ENCODE peak calls at places on chromosomes 4 and X, in seven cellular contexts. E, B, P, K, G, Z and L are unnamed samples.

GRCh38 chr4:168710353-168710946 is 213.6 kb downstream of the PALLD start:
- DNase-seq in E (peak; percentile 83), B (peak; percentile 79), P (peak; percentile 22), K (no peak), G (no peak), Z (no peak), L (peak; percentile 89)

GRCh38 chr4:98092833-98093439 is 50.3 kb downstream of the STPG2 start:
- DNase-seq in E (peak; percentile 34), B (peak; percentile 2), P (no peak), K (no peak), G (no peak), Z (no peak), L (peak; percentile 8)

GRCh38 chrX:48715066-48715465 is 18.5 kb downstream of the SUV39H1 start:
- DNase-seq in E (peak; percentile 26), B (peak; percentile 58), P (no peak), K (no peak), G (no peak), Z (no peak), L (peak; percentile 47)

GRCh38 chrX:101602077-101602476 is 15.7 kb downstream of the ARMCX6 start:
- DNase-seq in E (peak; percentile 13), B (peak; percentile 62), P (no peak), K (no peak), G (no peak), Z (no peak), L (peak; percentile 78)

GRCh38 chr4:107740381-107740780 is 20.3 kb upstream of the PAPSS1 start:
- DNase-seq in E (peak; percentile 51), B (peak; percentile 9), P (no peak), K (no peak), G (no peak), Z (no peak), L (no peak)

GRCh38 chr4:127284236-127284635 is 348.5 kb upstream of the INTU start:
- DNase-seq in E (peak; percentile 5), B (no peak), P (no peak), K (no peak), G (no peak), Z (no peak), L (peak; percentile 2)

GRCh38 chr4:153022233-153022632 is 86.1 kb downstream of the FHDC1 start:
- DNase-seq in E (no peak), B (no peak), P (no peak), K (no peak), G (no peak), Z (peak; percentile 58), L (no peak)

GRCh38 chr4:159673221-159673620 is 570.3 kb downstream of the RAPGEF2 start:
- DNase-seq in E (no peak), B (no peak), P (no peak), K (no peak), G (no peak), Z (no peak), L (no peak)

GRCh38 chr4:128306992-128307581 is 19.5 kb upstream of the PGRMC2 start:
- DNase-seq in E (no peak), B (no peak), P (no peak), K (no peak), G (no peak), Z (no peak), L (no peak)

GRCh38 chr4:167964766-167965373 is 127.5 kb upstream of the ANXA10 start:
- DNase-seq in E (no peak), B (no peak), P (no peak), K (no peak), G (no peak), Z (no peak), L (no peak)

GRCh38 chr4:145619639-145619996 is 433 bp downstream of the MMAA start:
- DNase-seq in E (peak; percentile 61), B (peak; percentile 57), P (peak; percentile 70), K (no peak), G (peak; percentile 37), Z (peak; percentile 76), L (peak; percentile 59)

GRCh38 chrX:56498756-56499155 is 64.7 kb upstream of the UBQLN2 start:
- DNase-seq in E (no peak), B (no peak), P (no peak), K (no peak), G (no peak), Z (no peak), L (no peak)

GRCh38 chrX:115234220-115234557 is 293 bp upstream of the LRCH2 start:
- DNase-seq in E (no peak), B (no peak), P (no peak), K (no peak), G (no peak), Z (no peak), L (peak; percentile 56)

GRCh38 chrX:22246620-22247019 is 26.1 kb upstream of the CBLL2 start:
- DNase-seq in E (no peak), B (peak; percentile 23), P (no peak), K (no peak), G (no peak), Z (no peak), L (peak; percentile 2)

GRCh38 chr4:883377-884095 is 48.6 kb downstream of the GAK start:
- DNase-seq in E (no peak), B (no peak), P (no peak), K (no peak), G (no peak), Z (no peak), L (no peak)

GRCh38 chrX:139448996-139449395 is 81.5 kb upstream of the F9 start:
- DNase-seq in E (no peak), B (no peak), P (no peak), K (no peak), G (no peak), Z (no peak), L (no peak)

GRCh38 chrX:153305941-153306464 is 15.6 kb downstream of the PNMA6F start:
- DNase-seq in E (no peak), B (no peak), P (no peak), K (no peak), G (no peak), Z (no peak), L (no peak)

GRCh38 chrX:21373001-21373400 is 1.2 kb upstream of the CNKSR2 start:
- DNase-seq in E (no peak), B (no peak), P (no peak), K (no peak), G (no peak), Z (no peak), L (no peak)

GRCh38 chr4:151781026-151781425 is 20.2 kb upstream of the GATB start:
- DNase-seq in E (no peak), B (no peak), P (no peak), K (no peak), G (no peak), Z (no peak), L (no peak)

GRCh38 chrX:43822015-43822414 is 60.2 kb downstream of the MAOB start:
- DNase-seq in E (no peak), B (peak; percentile 33), P (no peak), K (no peak), G (no peak), Z (no peak), L (peak; percentile 47)

GRCh38 chrX:119425050-119425449 is 25.9 kb downstream of the SLC25A43 start:
- DNase-seq in E (no peak), B (no peak), P (no peak), K (no peak), G (no peak), Z (peak; percentile 38), L (no peak)

GRCh38 chrX:42220083-42220482 is 296.7 kb upstream of the CASK start:
- DNase-seq in E (no peak), B (no peak), P (no peak), K (no peak), G (no peak), Z (peak; percentile 85), L (no peak)

GRCh38 chr4:7172508-7172907 is 19.8 kb upstream of the SORCS2 start:
- DNase-seq in E (no peak), B (no peak), P (no peak), K (no peak), G (no peak), Z (no peak), L (no peak)

GRCh38 chr4:140133576-140133975 is 20.4 kb downstream of the MAML3 start:
- DNase-seq in E (no peak), B (peak; percentile 59), P (no peak), K (no peak), G (no peak), Z (no peak), L (no peak)

GRCh38 chr4:99617374-99617773 is 40.3 kb downstream of the C4orf54 start:
- DNase-seq in E (no peak), B (no peak), P (no peak), K (no peak), G (no peak), Z (no peak), L (peak; percentile 1)

GRCh38 chr4:123819362-123820035 is 422.9 kb downstream of the SPRY1 start:
- DNase-seq in E (peak; percentile 29), B (no peak), P (no peak), K (no peak), G (no peak), Z (no peak), L (peak; percentile 40)

GRCh38 chr4:620851-621261 is 4.5 kb upstream of the PDE6B start:
- DNase-seq in E (no peak), B (no peak), P (no peak), K (no peak), G (no peak), Z (no peak), L (no peak)

GRCh38 chr4:185359767-185360446 is 35.8 kb downstream of the LRP2BP start:
- DNase-seq in E (peak; percentile 31), B (peak; percentile 80), P (no peak), K (no peak), G (no peak), Z (no peak), L (peak; percentile 90)

GRCh38 chr4:71138007-71138600 is 144.7 kb downstream of the DCK start:
- DNase-seq in E (no peak), B (no peak), P (no peak), K (no peak), G (no peak), Z (no peak), L (no peak)

GRCh38 chr4:16442296-16442695 is 216.0 kb upstream of the TAPT1 start:
- DNase-seq in E (no peak), B (no peak), P (no peak), K (no peak), G (no peak), Z (no peak), L (no peak)

GRCh38 chr4:71389149-71389840 is 50.5 kb downstream of the SLC4A4 start:
- DNase-seq in E (peak; percentile 8), B (peak; percentile 81), P (no peak), K (no peak), G (no peak), Z (no peak), L (peak; percentile 53)

GRCh38 chrX:120452131-120452530 is 17.0 kb downstream of the LAMP2 start:
- DNase-seq in E (peak; percentile 46), B (peak; percentile 26), P (peak; percentile 7), K (no peak), G (no peak), Z (no peak), L (peak; percentile 41)